ENCODE peak calls at places on chromosomes 5 and 9, in ten cellular contexts. V, X, Z, J, F, C, L, O, H and T are unnamed samples.

GRCh38 chr5:168401880-168402279 is 84.4 kb upstream of the RARS1 start:
- DNase-seq in V (no peak), X (no peak), Z (no peak), J (no peak), F (no peak), C (no peak), L (no peak), O (no peak), H (no peak), T (no peak)

GRCh38 chr5:118447350-118447749 is 541.0 kb downstream of the DTWD2 start:
- DNase-seq in V (no peak), X (no peak), Z (no peak), J (no peak), F (no peak), C (no peak), L (no peak), O (no peak), H (no peak), T (no peak)

GRCh38 chr5:89372176-89372575 is 489.2 kb upstream of the MEF2C start:
- DNase-seq in V (no peak), X (no peak), Z (no peak), J (no peak), F (no peak), C (no peak), L (no peak), O (peak; percentile 27), H (no peak), T (no peak)

GRCh38 chr5:19616821-19617220 is 371.2 kb downstream of the CDH18 start:
- DNase-seq in V (no peak), X (no peak), Z (no peak), J (no peak), F (no peak), C (no peak), L (no peak), O (no peak), H (no peak), T (no peak)

GRCh38 chr9:38175423-38175822 is 106.4 kb upstream of the SHB start:
- DNase-seq in V (no peak), X (no peak), Z (no peak), J (no peak), F (no peak), C (no peak), L (no peak), O (no peak), H (no peak), T (no peak)

GRCh38 chr5:56737002-56737621 is 78.2 kb upstream of the MAP3K1 start:
- DNase-seq in V (no peak), X (no peak), Z (peak; percentile 41), J (no peak), F (no peak), C (no peak), L (no peak), O (peak; percentile 75), H (no peak), T (no peak)

GRCh38 chr5:34656700-34657549 is 797 bp downstream of the RAI14 start:
- DNase-seq in V (peak; percentile 49), X (peak; percentile 18), Z (no peak), J (peak; percentile 54), F (peak; percentile 45), C (peak; percentile 21), L (no peak), O (no peak), H (no peak), T (no peak)

GRCh38 chr5:151758141-151758429 is 346 bp downstream of the ATOX1 start:
- DNase-seq in V (peak; percentile 54), X (peak; percentile 25), Z (no peak), J (no peak), F (no peak), C (no peak), L (no peak), O (no peak), H (no peak), T (no peak)

GRCh38 chr9:37385286-37385685 is 37.2 kb upstream of the GRHPR start:
- DNase-seq in V (no peak), X (no peak), Z (no peak), J (no peak), F (no peak), C (no peak), L (no peak), O (no peak), H (no peak), T (no peak)